ENCODE peak calls at places on chromosomes 7 and 10, in six cellular contexts. One of them, this sample, is unnamed.

GRCh38 chr7:142357953-142358520 is 100.2 kb upstream of the PRSS58 start:
- DNase-seq in foreskin fibroblast: peak; percentile 76
- DNase-seq in ascending aorta: no peak
- DNase-seq in cardiac muscle cell: peak; percentile 69
- DNase-seq in dorsolateral prefrontal cortex: no peak
- DNase-seq in AG09309: peak; percentile 47
- DNase-seq in this sample: no peak

GRCh38 chr10:118738422-118738821 is 16.3 kb downstream of the CACUL1 start:
- DNase-seq in cardiac muscle cell: no peak
- DNase-seq in foreskin fibroblast: no peak
- DNase-seq in AG09309: no peak
- DNase-seq in ascending aorta: no peak
- DNase-seq in dorsolateral prefrontal cortex: no peak
- DNase-seq in this sample: no peak

GRCh38 chr7:108515013-108515412 is 10.9 kb downstream of the PNPLA8 start:
- DNase-seq in cardiac muscle cell: no peak
- DNase-seq in ascending aorta: no peak
- DNase-seq in dorsolateral prefrontal cortex: no peak
- DNase-seq in AG09309: no peak
- DNase-seq in foreskin fibroblast: no peak
- DNase-seq in this sample: no peak

GRCh38 chr10:3469639-3470020 is 297.0 kb upstream of the PITRM1 start:
- DNase-seq in ascending aorta: no peak
- DNase-seq in AG09309: no peak
- DNase-seq in foreskin fibroblast: no peak
- DNase-seq in cardiac muscle cell: no peak
- DNase-seq in dorsolateral prefrontal cortex: no peak
- DNase-seq in this sample: no peak

GRCh38 chr10:99555371-99556224 is 22.9 kb downstream of the NKX2-3 start:
- DNase-seq in dorsolateral prefrontal cortex: no peak
- DNase-seq in cardiac muscle cell: peak; percentile 93
- DNase-seq in foreskin fibroblast: no peak
- DNase-seq in AG09309: no peak
- DNase-seq in ascending aorta: no peak
- DNase-seq in this sample: no peak

GRCh38 chr7:41732279-41733062 is 29.6 kb upstream of the INHBA start:
- DNase-seq in cardiac muscle cell: no peak
- DNase-seq in foreskin fibroblast: peak; percentile 47
- DNase-seq in dorsolateral prefrontal cortex: no peak
- DNase-seq in AG09309: no peak
- DNase-seq in ascending aorta: no peak
- DNase-seq in this sample: no peak

GRCh38 chr7:98998821-98999725 is 120.7 kb downstream of the TRRAP start:
- DNase-seq in cardiac muscle cell: no peak
- DNase-seq in ascending aorta: no peak
- DNase-seq in AG09309: no peak
- DNase-seq in foreskin fibroblast: peak; percentile 17
- DNase-seq in dorsolateral prefrontal cortex: no peak
- DNase-seq in this sample: no peak

GRCh38 chr10:89889610-89890009 is 188.2 kb downstream of the KIF20B start:
- DNase-seq in dorsolateral prefrontal cortex: no peak
- DNase-seq in ascending aorta: no peak
- DNase-seq in AG09309: no peak
- DNase-seq in cardiac muscle cell: no peak
- DNase-seq in foreskin fibroblast: no peak
- DNase-seq in this sample: no peak

GRCh38 chr7:66183700-66184099 is 21.4 kb upstream of the TPST1 start:
- DNase-seq in dorsolateral prefrontal cortex: no peak
- DNase-seq in AG09309: peak; percentile 75
- DNase-seq in foreskin fibroblast: peak; percentile 89
- DNase-seq in cardiac muscle cell: no peak
- DNase-seq in ascending aorta: no peak
- DNase-seq in this sample: no peak

GRCh38 chr7:7719235-7719634 is 828 bp upstream of the RPA3 start:
- DNase-seq in ascending aorta: no peak
- DNase-seq in dorsolateral prefrontal cortex: no peak
- DNase-seq in foreskin fibroblast: peak; percentile 95
- DNase-seq in cardiac muscle cell: no peak
- DNase-seq in AG09309: peak; percentile 83
- DNase-seq in this sample: no peak

GRCh38 chr10:35451103-35452016 is 115.1 kb downstream of the CCNY start:
- DNase-seq in cardiac muscle cell: no peak
- DNase-seq in dorsolateral prefrontal cortex: no peak
- DNase-seq in ascending aorta: no peak
- DNase-seq in AG09309: no peak
- DNase-seq in foreskin fibroblast: peak; percentile 18
- DNase-seq in this sample: no peak

GRCh38 chr7:567305-567883 is 47.7 kb upstream of the PDGFA start:
- DNase-seq in dorsolateral prefrontal cortex: no peak
- DNase-seq in foreskin fibroblast: no peak
- DNase-seq in AG09309: no peak
- DNase-seq in cardiac muscle cell: no peak
- DNase-seq in ascending aorta: no peak
- DNase-seq in this sample: no peak

GRCh38 chr10:99235469-99235871 is at the start of gene HPSE2:
- DNase-seq in AG09309: no peak
- DNase-seq in foreskin fibroblast: no peak
- DNase-seq in cardiac muscle cell: no peak
- DNase-seq in dorsolateral prefrontal cortex: no peak
- DNase-seq in ascending aorta: no peak
- DNase-seq in this sample: no peak

GRCh38 chr7:111752022-111752582 is 189.8 kb upstream of the IMMP2L start:
- DNase-seq in foreskin fibroblast: peak; percentile 66
- DNase-seq in AG09309: no peak
- DNase-seq in ascending aorta: no peak
- DNase-seq in cardiac muscle cell: peak; percentile 63
- DNase-seq in dorsolateral prefrontal cortex: peak; percentile 64
- DNase-seq in this sample: no peak

GRCh38 chr7:159095979-159096411 is 48.7 kb downstream of the VIPR2 start:
- DNase-seq in dorsolateral prefrontal cortex: no peak
- DNase-seq in ascending aorta: no peak
- DNase-seq in cardiac muscle cell: no peak
- DNase-seq in AG09309: no peak
- DNase-seq in foreskin fibroblast: no peak
- DNase-seq in this sample: no peak

GRCh38 chr10:52644678-52645434 is 127.7 kb downstream of the MBL2 start:
- DNase-seq in foreskin fibroblast: peak; percentile 63
- DNase-seq in ascending aorta: no peak
- DNase-seq in cardiac muscle cell: peak; percentile 66
- DNase-seq in dorsolateral prefrontal cortex: no peak
- DNase-seq in AG09309: no peak
- DNase-seq in this sample: no peak

GRCh38 chr10:125113661-125114388 is 46.5 kb downstream of the CTBP2 start:
- DNase-seq in cardiac muscle cell: peak; percentile 56
- DNase-seq in foreskin fibroblast: peak; percentile 57
- DNase-seq in AG09309: peak; percentile 17
- DNase-seq in dorsolateral prefrontal cortex: peak; percentile 22
- DNase-seq in ascending aorta: no peak
- DNase-seq in this sample: no peak

GRCh38 chr7:134441264-134441663 is 17.6 kb downstream of the AKR1B1 start:
- DNase-seq in cardiac muscle cell: no peak
- DNase-seq in ascending aorta: no peak
- DNase-seq in AG09309: no peak
- DNase-seq in dorsolateral prefrontal cortex: no peak
- DNase-seq in foreskin fibroblast: no peak
- DNase-seq in this sample: no peak

GRCh38 chr7:125147047-125147446 is 217.4 kb upstream of the POT1 start:
- DNase-seq in cardiac muscle cell: no peak
- DNase-seq in dorsolateral prefrontal cortex: no peak
- DNase-seq in foreskin fibroblast: no peak
- DNase-seq in ascending aorta: no peak
- DNase-seq in AG09309: no peak
- DNase-seq in this sample: no peak

GRCh38 chr7:50197547-50197946 is 104.5 kb upstream of the ZPBP start:
- DNase-seq in dorsolateral prefrontal cortex: no peak
- DNase-seq in ascending aorta: no peak
- DNase-seq in foreskin fibroblast: no peak
- DNase-seq in AG09309: no peak
- DNase-seq in cardiac muscle cell: no peak
- DNase-seq in this sample: no peak

GRCh38 chr7:143518521-143518920 is 40.8 kb downstream of the TAS2R41 start:
- DNase-seq in ascending aorta: no peak
- DNase-seq in cardiac muscle cell: no peak
- DNase-seq in AG09309: no peak
- DNase-seq in foreskin fibroblast: no peak
- DNase-seq in dorsolateral prefrontal cortex: no peak
- DNase-seq in this sample: no peak

GRCh38 chr7:143519411-143520131 is 41.9 kb downstream of the TAS2R41 start:
- DNase-seq in ascending aorta: no peak
- DNase-seq in cardiac muscle cell: no peak
- DNase-seq in dorsolateral prefrontal cortex: no peak
- DNase-seq in AG09309: no peak
- DNase-seq in foreskin fibroblast: peak; percentile 68
- DNase-seq in this sample: no peak

GRCh38 chr7:143514995-143515735 is 37.5 kb downstream of the TAS2R41 start:
- DNase-seq in AG09309: no peak
- DNase-seq in ascending aorta: no peak
- DNase-seq in foreskin fibroblast: peak; percentile 48
- DNase-seq in dorsolateral prefrontal cortex: no peak
- DNase-seq in cardiac muscle cell: no peak
- DNase-seq in this sample: no peak

GRCh38 chr7:143514487-143514886 is 36.8 kb downstream of the TAS2R41 start:
- DNase-seq in foreskin fibroblast: no peak
- DNase-seq in AG09309: no peak
- DNase-seq in ascending aorta: no peak
- DNase-seq in dorsolateral prefrontal cortex: no peak
- DNase-seq in cardiac muscle cell: no peak
- DNase-seq in this sample: no peak

DNA sequence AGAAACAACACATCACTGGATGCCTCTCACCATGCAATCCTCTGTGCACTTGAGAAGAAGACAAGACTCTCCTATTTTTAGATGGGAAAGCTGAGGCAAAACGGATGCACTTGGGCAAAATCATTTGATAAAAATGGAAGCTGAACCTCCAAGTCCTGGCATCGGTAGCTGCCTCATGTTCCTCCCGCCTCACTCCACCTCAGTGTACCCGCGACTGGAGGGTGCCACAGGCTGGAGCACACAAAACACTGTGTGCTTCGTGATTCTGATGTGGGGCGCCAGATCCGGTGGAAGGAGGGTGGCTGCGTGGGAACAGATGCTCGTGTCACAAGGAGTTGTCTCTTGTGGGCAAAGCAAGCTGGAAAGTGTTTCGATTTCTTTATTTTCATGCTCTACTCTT is 41.3 kb downstream of the TAS2R41 start:
- DNase-seq in dorsolateral prefrontal cortex: peak; percentile 61
- DNase-seq in foreskin fibroblast: no peak
- DNase-seq in cardiac muscle cell: no peak
- DNase-seq in AG09309: no peak
- DNase-seq in ascending aorta: no peak
- DNase-seq in this sample: no peak
- H3K4me3 ChIP-seq in dorsolateral prefrontal cortex: no peak overlapping the region
- H3K4me3 ChIP-seq in foreskin fibroblast: no peak overlapping the region
- H3K4me3 ChIP-seq in cardiac muscle cell: no peak overlapping the region
- H3K4me3 ChIP-seq in AG09309: no peak overlapping the region
- H3K4me3 ChIP-seq in ascending aorta: no peak overlapping the region
- H3K4me3 ChIP-seq in this sample: no peak overlapping the region

GRCh38 chr7:80357530-80357929 is 154.3 kb downstream of the GNAT3 start:
- DNase-seq in AG09309: peak; percentile 64
- DNase-seq in cardiac muscle cell: no peak
- DNase-seq in dorsolateral prefrontal cortex: no peak
- DNase-seq in ascending aorta: no peak
- DNase-seq in foreskin fibroblast: peak; percentile 71
- DNase-seq in this sample: no peak

GRCh38 chr7:80362677-80363076 is 149.2 kb downstream of the GNAT3 start:
- DNase-seq in ascending aorta: no peak
- DNase-seq in foreskin fibroblast: peak; percentile 46
- DNase-seq in cardiac muscle cell: no peak
- DNase-seq in dorsolateral prefrontal cortex: no peak
- DNase-seq in AG09309: no peak
- DNase-seq in this sample: no peak

GRCh38 chr7:80361948-80362347 is 149.9 kb downstream of the GNAT3 start:
- DNase-seq in dorsolateral prefrontal cortex: no peak
- DNase-seq in foreskin fibroblast: no peak
- DNase-seq in ascending aorta: no peak
- DNase-seq in AG09309: no peak
- DNase-seq in cardiac muscle cell: no peak
- DNase-seq in this sample: no peak

GRCh38 chr7:80359476-80359875 is 152.4 kb downstream of the GNAT3 start:
- DNase-seq in foreskin fibroblast: no peak
- DNase-seq in AG09309: no peak
- DNase-seq in ascending aorta: no peak
- DNase-seq in dorsolateral prefrontal cortex: no peak
- DNase-seq in cardiac muscle cell: no peak
- DNase-seq in this sample: no peak

DNA sequence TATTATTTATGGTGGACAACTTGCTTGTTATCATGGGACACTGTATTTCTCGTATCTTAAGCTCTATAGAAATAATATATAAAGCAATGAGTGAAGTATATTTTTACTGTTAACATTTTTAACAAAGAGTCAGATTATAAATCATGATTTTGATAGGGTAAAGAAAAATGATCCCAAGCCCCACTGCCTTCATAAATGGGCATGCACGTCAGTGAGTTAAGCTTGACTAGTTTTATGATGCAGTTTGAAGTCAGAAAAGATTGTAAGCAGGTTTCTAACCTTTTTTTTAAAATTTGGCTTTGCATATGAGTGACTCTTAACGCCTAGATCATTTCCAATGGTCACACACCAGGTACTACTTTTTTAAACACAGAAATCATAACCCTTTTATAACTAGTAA is 152.8 kb downstream of the GNAT3 start:
- DNase-seq in dorsolateral prefrontal cortex: no peak
- DNase-seq in AG09309: no peak
- DNase-seq in cardiac muscle cell: no peak
- DNase-seq in foreskin fibroblast: no peak
- DNase-seq in ascending aorta: no peak
- DNase-seq in this sample: no peak
- H3K4me3 ChIP-seq in dorsolateral prefrontal cortex: no peak overlapping the region
- H3K4me3 ChIP-seq in AG09309: no peak overlapping the region
- H3K4me3 ChIP-seq in cardiac muscle cell: no peak overlapping the region
- H3K4me3 ChIP-seq in foreskin fibroblast: no peak overlapping the region
- H3K4me3 ChIP-seq in ascending aorta: no peak overlapping the region
- H3K4me3 ChIP-seq in this sample: no peak overlapping the region

DNA sequence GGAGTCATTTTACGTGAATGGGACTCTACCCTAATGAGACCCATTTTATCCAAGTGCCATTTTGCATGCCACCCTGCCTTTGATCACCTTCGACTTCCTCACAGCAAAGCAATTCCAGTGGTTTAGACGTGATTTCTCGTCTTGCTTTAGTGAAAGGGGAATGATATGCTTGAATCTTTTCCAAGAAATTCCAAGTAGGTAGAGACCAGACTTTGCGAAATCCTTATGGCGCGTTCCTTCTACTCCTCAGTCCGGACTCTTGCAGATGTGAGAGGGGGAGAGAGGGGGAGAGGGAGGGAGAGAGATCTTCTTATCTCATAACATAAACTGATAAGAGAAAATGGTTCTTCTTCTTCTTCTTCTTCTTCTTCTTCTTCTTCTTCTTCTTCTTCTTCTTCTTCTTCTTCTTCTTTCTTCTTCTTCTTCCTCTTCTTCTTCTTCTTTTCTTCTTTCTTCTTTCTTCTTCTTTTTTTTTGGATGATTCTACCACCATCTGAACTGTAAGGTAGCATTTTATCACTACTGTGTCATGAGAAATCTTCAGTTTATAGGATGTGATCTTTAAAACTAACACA is 878 bp downstream of the SPAG6 start:
- DNase-seq in ascending aorta: no peak
- DNase-seq in cardiac muscle cell: no peak
- DNase-seq in foreskin fibroblast: no peak
- DNase-seq in AG09309: no peak
- DNase-seq in dorsolateral prefrontal cortex: no peak
- DNase-seq in this sample: no peak
- H3K4me3 ChIP-seq in ascending aorta: no peak overlapping the region
- H3K4me3 ChIP-seq in cardiac muscle cell: no peak overlapping the region
- H3K4me3 ChIP-seq in foreskin fibroblast: no peak overlapping the region
- H3K4me3 ChIP-seq in AG09309: no peak overlapping the region
- H3K4me3 ChIP-seq in dorsolateral prefrontal cortex: no peak overlapping the region
- H3K4me3 ChIP-seq in this sample: no peak overlapping the region

GRCh38 chr10:11285171-11285570 is 267.5 kb downstream of the CELF2 start:
- DNase-seq in AG09309: no peak
- DNase-seq in ascending aorta: no peak
- DNase-seq in cardiac muscle cell: no peak
- DNase-seq in foreskin fibroblast: peak; percentile 39
- DNase-seq in dorsolateral prefrontal cortex: no peak
- DNase-seq in this sample: no peak
- H3K4me3 ChIP-seq in AG09309: no peak overlapping the region
- H3K4me3 ChIP-seq in ascending aorta: no peak overlapping the region
- H3K4me3 ChIP-seq in cardiac muscle cell: no peak overlapping the region
- H3K4me3 ChIP-seq in foreskin fibroblast: no peak overlapping the region
- H3K4me3 ChIP-seq in dorsolateral prefrontal cortex: no peak overlapping the region
- H3K4me3 ChIP-seq in this sample: no peak overlapping the region

This sample was measured in thoracic aorta.